ENCODE peak calls at places on chromosomes 1 and 21, in six cellular contexts. C is GM12878, J is H1, U is HCT116, I is HepG2, N is K562. Y is an unnamed sample. For H3K9me3, the result is how much of the 10 kb centered on the place peaks cover.

GRCh38 chr1:171142451-171143121 is 42.5 kb upstream of the FMO2 start:
- DNase-seq in U (no peak), C (no peak), N (no peak), I (no peak), J (no peak), Y (no peak)

GRCh38 chr1:39090757-39091156 is 64.6 kb downstream of the NDUFS5 start:
- DNase-seq in N (no peak), I (no peak), J (no peak), C (no peak), U (no peak), Y (no peak)

GRCh38 chr1:231540847-231541246 is 12.4 kb downstream of the TSNAX start:
- DNase-seq in U (no peak), I (no peak), N (no peak), C (no peak), J (no peak), Y (no peak)

GRCh38 chr1:112033422-112034120 is 44.1 kb upstream of the KCND3 start:
- DNase-seq in N (no peak), I (no peak), J (no peak), U (no peak), C (no peak), Y (no peak)

GRCh38 chr1:172795741-172796140 is 136.8 kb downstream of the FASLG start:
- DNase-seq in C (no peak), I (no peak), J (no peak), U (no peak), N (no peak), Y (no peak)

GRCh38 chr1:14261395-14261794 is 337.1 kb upstream of the KAZN start:
- DNase-seq in U (no peak), I (no peak), J (no peak), N (no peak), C (no peak), Y (no peak)

GRCh38 chr1:6028042-6028895 is 17.4 kb upstream of the KCNAB2 start:
- DNase-seq in C (no peak), I (no peak), J (no peak), U (no peak), N (no peak), Y (no peak)

GRCh38 chr1:59055908-59056719 is 240.8 kb upstream of the FGGY start:
- DNase-seq in J (no peak), I (no peak), U (no peak), C (no peak), N (peak), Y (no peak)

GRCh38 chr1:115056395-115056798 is 26.8 kb downstream of the TSHB start:
- DNase-seq in J (no peak), N (no peak), C (no peak), I (no peak), U (no peak), Y (peak)

GRCh38 chr21:43188712-43189151 is 19.9 kb downstream of the CRYAA start:
- DNase-seq in J (no peak), C (no peak), N (no peak), U (no peak), I (no peak), Y (no peak)

GRCh38 chr1:247539214-247539613 is 3.0 kb upstream of the OR2C3 start:
- DNase-seq in C (no peak), J (no peak), I (no peak), U (no peak), N (no peak), Y (no peak)

GRCh38 chr1:91948097-91948496 is 1.1 kb upstream of the BRDT start:
- DNase-seq in N (no peak), J (no peak), I (no peak), U (no peak), C (no peak), Y (no peak)

GRCh38 chr1:156889802-156890585 is 3.5 kb upstream of the PEAR1 start:
- DNase-seq in I (peak), J (peak), U (peak), N (peak), C (no peak), Y (peak)

GRCh38 chr1:84632142-84632541 is 57.9 kb upstream of the CTBS start:
- DNase-seq in J (no peak), I (no peak), N (no peak), U (no peak), C (no peak), Y (no peak)

GRCh38 chr21:43591468-43592050 is 67.7 kb downstream of the HSF2BP start:
- DNase-seq in J (no peak), U (no peak), N (peak), I (peak), C (no peak), Y (no peak)

GRCh38 chr1:213162338-213162737 is 111.3 kb downstream of the RPS6KC1 start:
- DNase-seq in I (no peak), U (no peak), C (no peak), N (no peak), J (no peak), Y (no peak)

GRCh38 chr1:237054313-237054712 is 12.3 kb downstream of the RYR2 start:
- DNase-seq in I (no peak), N (no peak), C (no peak), J (no peak), U (no peak), Y (no peak)

GRCh38 chr21:37006243-37006520 is 320 bp upstream of the RIPPLY3 start:
- DNase-seq in U (no peak), C (no peak), J (peak), N (no peak), I (no peak), Y (no peak)

GRCh38 chr1:87279966-87280535 is 48.6 kb upstream of the LMO4 start:
- DNase-seq in U (peak), I (no peak), C (no peak), J (no peak), N (peak), Y (no peak)

GRCh38 chr1:238960071-238960470 is 426.3 kb upstream of the CHRM3 start:
- DNase-seq in I (no peak), N (no peak), U (no peak), J (no peak), C (no peak), Y (no peak)

GRCh38 chr1:89832481-89833127 is 11.8 kb downstream of the LRRC8D start:
- DNase-seq in J (no peak), I (no peak), N (no peak), U (no peak), C (no peak), Y (no peak)

GRCh38 chr1:84164567-84165021 is 20.5 kb downstream of the PRKACB start:
- DNase-seq in N (no peak), I (no peak), C (no peak), J (no peak), U (no peak), Y (no peak)

GRCh38 chr1:80675469-80675868 is 1125.3 kb upstream of the ADGRL2 start:
- DNase-seq in I (no peak), N (no peak), C (no peak), J (no peak), U (no peak), Y (peak)

GRCh38 chr1:183210678-183211077 is 24.6 kb downstream of the LAMC2 start:
- DNase-seq in C (no peak), N (no peak), J (no peak), U (no peak), I (no peak), Y (no peak)

GRCh38 chr1:19484793-19485361 is 462 bp downstream of the CAPZB start:
- DNase-seq in I (no peak), N (peak), J (peak), U (no peak), C (no peak), Y (no peak)

GRCh38 chr1:238710697-238711096 is 675.7 kb upstream of the CHRM3 start:
- DNase-seq in I (no peak), C (no peak), U (no peak), J (no peak), N (no peak), Y (peak)

GRCh38 chr21:43301424-43302355 is 125.2 kb downstream of the SIK1 start:
- DNase-seq in C (no peak), I (no peak), U (no peak), J (no peak), N (no peak), Y (no peak)

GRCh38 chr1:64000021-64000420 is 203.4 kb upstream of the UBE2U start:
- DNase-seq in N (no peak), C (no peak), J (no peak), U (no peak), I (no peak), Y (no peak)

GRCh38 chr1:92961131-92961895 is at the start of gene DIPK1A:
- DNase-seq in N (peak), U (peak), J (peak), I (peak), C (no peak), Y (peak)

GRCh38 chr1:204032642-204033235 is 40.2 kb upstream of the SOX13 start:
- DNase-seq in N (no peak), I (no peak), J (no peak), U (no peak), C (no peak), Y (no peak)

GRCh38 chr21:45528028-45528705 is 14.1 kb downstream of the SLC19A1 start:
- DNase-seq in C (no peak), U (no peak), I (no peak), N (no peak), J (no peak), Y (no peak)

GRCh38 chr21:28712396-28712795 is 280.3 kb downstream of the LTN1 start:
- DNase-seq in I (no peak), N (no peak), U (no peak), C (no peak), J (no peak), Y (no peak)

GRCh38 chr1:214440219-214440965 is 111.0 kb downstream of the PTPN14 start:
- DNase-seq in U (no peak), C (no peak), I (no peak), J (no peak), N (no peak), Y (no peak)
- H3K9me3 ChIP-seq in U (under half), C (under half), I (under half), J (under half), N (under half), Y (under half)

GRCh38 chr1:21295059-21295401 is 4.8 kb upstream of the ECE1 start:
- DNase-seq in U (peak), C (no peak), I (no peak), N (peak), J (no peak), Y (no peak)
- TF ChIP-seq ZNF274 in U (no peak), C (no peak), I (no peak), N (no peak), J (no peak), Y (no peak)

GRCh38 chr1:169103002-169103401 is 3.5 kb upstream of the ATP1B1 start:
- DNase-seq in J (no peak), C (no peak), N (no peak), U (no peak), I (no peak), Y (no peak)

GRCh38 chr1:169100883-169101214 is 5.6 kb upstream of the ATP1B1 start:
- DNase-seq in C (no peak), U (no peak), I (no peak), N (no peak), J (no peak), Y (no peak)

GRCh38 chr1:169100208-169100882 is 6.1 kb upstream of the ATP1B1 start:
- DNase-seq in N (no peak), J (no peak), I (no peak), C (no peak), U (no peak), Y (no peak)

GRCh38 chr1:169103443-169103842 is 3.0 kb upstream of the ATP1B1 start:
- DNase-seq in U (no peak), J (no peak), I (no peak), N (no peak), C (no peak), Y (no peak)

DNA sequence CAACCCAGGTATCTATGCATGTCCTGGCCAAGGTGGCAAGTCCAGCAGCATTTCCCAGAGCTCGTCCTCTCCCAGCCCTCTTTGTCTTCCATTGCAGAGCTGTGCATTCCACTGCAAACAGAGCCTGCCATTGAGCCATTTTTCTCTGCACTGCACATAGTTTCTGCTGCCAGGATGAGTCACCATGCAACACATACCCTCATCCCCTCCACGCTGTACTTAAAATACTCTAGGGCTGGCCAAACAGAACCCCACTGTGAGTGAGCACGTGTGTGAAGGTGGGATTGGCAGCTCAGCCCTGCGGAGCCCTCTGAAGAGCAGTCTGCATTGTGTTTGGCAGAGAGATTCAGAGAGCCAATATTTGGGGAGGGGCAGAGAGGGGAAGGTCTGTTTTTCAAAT is 3.9 kb upstream of the ATP1B1 start:
- DNase-seq in N (no peak), U (no peak), I (peak), J (no peak), C (no peak), Y (no peak)
- H3K9me3 ChIP-seq in N (under half), U (under half), I (under half), J (under half), C (under half), Y (under half)

GRCh38 chr1:69737527-69738176 is 169.9 kb downstream of the LRRC7 start:
- DNase-seq in I (peak), U (peak), C (peak), N (peak), J (peak), Y (peak)
- TF ChIP-seq ZNF274 in I (no peak), U (no peak), C (no peak), N (no peak), J (no peak), Y (no peak)

GRCh38 chr21:20108976-20109375 is 889.2 kb upstream of the NCAM2 start:
- DNase-seq in J (no peak), N (no peak), U (no peak), I (no peak), C (no peak), Y (no peak)

DNA sequence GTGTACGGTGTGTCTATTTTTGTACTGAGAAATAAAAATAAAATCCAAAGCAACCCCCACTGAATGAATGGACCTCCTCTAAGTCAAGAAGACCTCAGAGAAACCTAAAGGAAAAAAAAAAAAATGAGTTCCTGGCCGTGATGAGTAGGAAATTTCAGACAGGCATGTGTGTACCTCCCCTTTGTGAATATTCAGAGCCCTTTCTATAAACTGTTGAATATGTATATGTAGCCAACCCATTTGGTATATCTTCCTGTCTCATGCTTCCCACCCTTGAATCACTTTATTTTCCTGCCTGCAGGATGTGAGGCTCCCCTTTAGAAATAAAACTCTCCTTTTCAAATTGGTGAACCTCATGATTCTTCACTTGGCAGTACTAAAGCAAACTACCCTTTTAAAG is 887.8 kb upstream of the NCAM2 start:
- DNase-seq in N (no peak), J (no peak), I (no peak), U (no peak), C (no peak), Y (no peak)
- H3K9me3 ChIP-seq in N (under half), J (under half), I (half or more), U (under half), C (under half), Y (under half)

GRCh38 chr21:25836396-25836795 is 101.6 kb downstream of the GABPA start:
- DNase-seq in N (no peak), C (no peak), I (no peak), U (no peak), J (no peak), Y (no peak)

GRCh38 chr21:25835397-25835796 is 100.6 kb downstream of the GABPA start:
- DNase-seq in U (no peak), J (no peak), N (no peak), I (no peak), C (no peak), Y (no peak)

GRCh38 chr21:25834376-25834775 is 99.6 kb downstream of the GABPA start:
- DNase-seq in N (no peak), C (no peak), I (no peak), U (no peak), J (no peak), Y (no peak)

GRCh38 chr21:25838809-25839208 is 104.0 kb downstream of the GABPA start:
- DNase-seq in J (no peak), C (no peak), N (no peak), U (no peak), I (no peak), Y (no peak)

DNA sequence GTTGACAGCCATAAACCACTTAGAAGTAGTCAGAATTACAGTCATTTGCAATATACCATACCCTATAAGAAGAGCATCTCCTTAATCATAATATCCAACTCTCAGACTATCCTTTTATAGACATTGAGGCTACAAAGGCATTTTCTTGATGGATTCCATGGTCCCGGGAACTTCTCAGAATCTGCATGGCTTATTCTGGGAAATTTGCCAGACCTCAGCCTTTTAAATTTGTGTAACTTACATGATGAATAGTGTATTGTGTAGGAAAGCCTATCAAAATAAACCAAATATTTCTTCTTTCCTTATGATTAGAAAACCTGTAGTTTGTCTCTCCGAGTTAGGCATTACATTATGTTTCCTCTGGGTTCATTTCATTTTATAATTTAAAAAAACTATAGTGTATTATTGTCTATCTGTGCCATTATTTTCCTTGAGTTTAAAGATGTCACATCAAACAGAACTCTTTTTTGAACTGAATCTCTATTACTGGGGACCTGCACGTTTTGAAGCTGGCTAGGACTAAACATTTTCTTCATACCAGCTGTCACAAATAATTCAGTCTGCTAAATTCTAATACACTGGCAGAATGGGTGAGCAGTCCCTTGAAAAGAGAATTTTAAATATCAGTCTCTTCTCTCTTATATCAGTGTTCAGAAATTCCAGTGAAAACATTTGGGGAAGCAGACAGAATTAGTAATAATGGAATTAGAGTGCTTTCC is 102.9 kb downstream of the GABPA start:
- DNase-seq in N (no peak), J (no peak), U (no peak), C (no peak), I (no peak), Y (no peak)
- TF ChIP-seq ZNF274 in N (no peak), J (no peak), U (no peak), C (no peak), I (no peak), Y (no peak)

DNA sequence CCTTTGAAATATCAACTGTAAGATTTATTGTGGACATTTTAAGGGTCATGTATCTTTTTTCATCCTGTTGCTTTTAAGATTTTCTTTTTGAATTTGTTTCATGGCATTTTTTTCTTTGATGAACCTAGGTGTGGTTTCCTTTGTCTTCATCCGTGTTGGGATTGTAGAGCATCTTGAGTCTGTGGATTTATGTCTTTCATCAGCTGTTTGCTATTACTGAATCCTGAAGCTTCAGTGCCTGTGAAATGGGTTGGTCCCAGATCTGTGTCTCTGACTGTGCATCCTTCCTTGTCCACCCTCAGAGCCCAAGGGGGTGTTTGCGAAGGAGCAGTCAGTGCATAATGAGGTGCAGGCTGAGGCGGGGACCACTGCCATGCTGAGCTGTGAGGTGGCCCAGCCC is 37.3 kb downstream of the OBSCN start:
- DNase-seq in N (no peak), I (no peak), U (no peak), J (no peak), C (no peak), Y (no peak)
- H3K9me3 ChIP-seq in N (under half), I (under half), U (under half), J (half or more), C (under half), Y (half or more)

Y was measured in NT2/D1.